ENCODE peak calls at places on chromosomes 1 and 21, in ten cellular contexts. L is fibroblast of mammary gland; G is SJSA1; C is psoas muscle; V is cardiac fibroblast; X is NB4; J is HL-60; M is ovary; A is naive thymus-derived CD4-positive, alpha-beta T cell; S is fibroblast of pulmonary artery. U is an unnamed sample.

GRCh38 chr1:225963735-225964530 is 22.9 kb upstream of the LEFTY2 start:
- DNase-seq in G (no peak), S (no peak), A (no peak), J (no peak), V (peak), L (peak), X (no peak), M (no peak), C (no peak), U (no peak)

GRCh38 chr1:24009406-24009805 is 29.3 kb upstream of the SRSF10 start:
- DNase-seq in X (no peak), V (peak), J (no peak), M (no peak), A (no peak), S (peak), G (no peak), C (no peak), L (peak), U (peak)

GRCh38 chr1:56099766-56100165 is 479.6 kb downstream of the PLPP3 start:
- DNase-seq in X (no peak), G (no peak), M (no peak), S (peak), L (peak), A (no peak), V (no peak), J (no peak), C (no peak), U (no peak)

GRCh38 chr1:22313321-22313720 is 138.3 kb upstream of the ZBTB40 start:
- DNase-seq in X (no peak), V (no peak), M (no peak), L (no peak), C (no peak), S (no peak), A (no peak), G (peak), J (no peak), U (no peak)

GRCh38 chr1:93081716-93082115 is 2.6 kb downstream of the MTF2 start:
- DNase-seq in J (no peak), V (peak), L (peak), C (no peak), G (no peak), S (peak), M (no peak), X (peak), A (no peak), U (peak)

GRCh38 chr1:63023637-63024036 is 239.7 kb downstream of the ATG4C start:
- DNase-seq in S (no peak), X (no peak), G (no peak), V (no peak), M (no peak), J (no peak), L (no peak), A (no peak), C (no peak), U (no peak)

GRCh38 chr21:45525910-45526306 is 16.3 kb downstream of the SLC19A1 start:
- DNase-seq in L (no peak), A (no peak), G (no peak), V (no peak), C (peak), X (no peak), S (no peak), J (no peak), M (peak), U (no peak)

GRCh38 chr1:2115922-2116341 is 65.7 kb downstream of the PRKCZ start:
- DNase-seq in J (no peak), X (no peak), V (no peak), S (no peak), A (no peak), C (no peak), G (no peak), L (no peak), M (no peak), U (peak)

GRCh38 chr1:215277537-215277936 is 195.0 kb downstream of the KCNK2 start:
- DNase-seq in L (peak), J (no peak), M (no peak), S (peak), V (peak), G (no peak), A (no peak), C (no peak), X (no peak), U (peak)

GRCh38 chr1:162649606-162650005 is 17.3 kb downstream of the DDR2 start:
- DNase-seq in A (no peak), S (no peak), L (peak), M (no peak), C (no peak), X (no peak), V (no peak), J (no peak), G (no peak), U (peak)

GRCh38 chr1:36951761-36952160 is 82.6 kb downstream of the GRIK3 start:
- DNase-seq in G (no peak), L (no peak), M (no peak), S (no peak), X (no peak), V (no peak), A (no peak), J (no peak), C (no peak), U (no peak)

GRCh38 chr21:16541366-16541765 is 811.6 kb downstream of the USP25 start:
- DNase-seq in L (peak), X (no peak), C (no peak), A (no peak), S (no peak), V (peak), G (no peak), J (no peak), M (no peak), U (no peak)

GRCh38 chr21:45256021-45256911 is 31.4 kb downstream of the POFUT2 start:
- DNase-seq in S (no peak), A (no peak), M (no peak), L (no peak), V (no peak), C (peak), J (no peak), X (peak), G (peak), U (no peak)

GRCh38 chr1:31869473-31869872 is 53.7 kb upstream of the SPOCD1 start:
- DNase-seq in J (no peak), L (no peak), S (no peak), C (no peak), V (no peak), G (no peak), M (no peak), A (no peak), X (peak), U (no peak)

GRCh38 chr1:151047591-151047924 is at the start of gene C1orf56:
- DNase-seq in G (peak), J (no peak), L (peak), S (peak), V (peak), C (peak), M (peak), A (peak), X (peak), U (peak)

GRCh38 chr1:212487286-212487685 is 54.6 kb downstream of the NENF start:
- DNase-seq in L (no peak), S (no peak), A (no peak), G (no peak), X (no peak), J (no peak), V (no peak), C (no peak), M (no peak), U (no peak)

GRCh38 chr1:197761654-197762053 is 13.6 kb downstream of the DENND1B start:
- DNase-seq in C (no peak), L (no peak), M (no peak), V (no peak), G (no peak), X (peak), J (no peak), A (no peak), S (no peak), U (no peak)

DNA sequence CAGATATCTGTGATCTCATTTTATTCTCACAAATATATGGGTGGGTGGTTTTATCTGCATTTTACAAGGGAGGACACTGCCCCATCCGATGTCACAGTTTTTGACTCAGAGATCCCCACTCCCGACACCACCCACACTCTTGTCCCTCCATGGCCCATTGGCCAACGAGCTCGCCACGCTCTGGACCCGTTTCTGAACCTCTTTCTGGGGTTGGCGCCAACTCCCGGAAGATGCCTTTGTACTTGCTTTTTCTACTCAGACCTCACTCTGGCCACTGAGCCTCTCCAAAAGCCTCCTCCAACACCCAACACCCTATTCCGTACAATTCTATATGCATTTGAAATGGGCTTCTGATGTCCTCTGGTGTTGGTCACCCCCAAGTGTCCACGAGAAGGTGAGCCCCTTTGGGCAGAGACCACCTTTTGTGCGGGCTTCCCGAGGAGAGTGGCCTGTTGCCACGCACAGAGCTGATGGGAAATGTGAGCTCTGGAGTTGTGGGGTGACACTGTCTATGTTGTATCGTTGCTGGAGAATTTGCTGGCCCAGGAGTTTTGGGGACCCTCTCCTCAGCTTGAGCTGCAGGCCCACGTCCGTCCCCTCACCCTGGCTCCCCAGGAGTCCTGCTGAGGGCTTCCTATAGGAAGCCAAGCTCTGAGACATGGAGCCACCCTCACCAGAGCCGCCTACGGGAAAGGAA is 366.9 kb upstream of the VAMP3 start:
- DNase-seq in S (no peak), M (peak), G (peak), L (no peak), V (no peak), X (no peak), J (no peak), A (no peak), C (no peak), U (no peak)
- H3K4me3 ChIP-seq in S (no peak), M (no peak), G (no peak), L (no peak), V (no peak), X (no peak), J (no peak), A (no peak), C (no peak), U (no peak)

DNA sequence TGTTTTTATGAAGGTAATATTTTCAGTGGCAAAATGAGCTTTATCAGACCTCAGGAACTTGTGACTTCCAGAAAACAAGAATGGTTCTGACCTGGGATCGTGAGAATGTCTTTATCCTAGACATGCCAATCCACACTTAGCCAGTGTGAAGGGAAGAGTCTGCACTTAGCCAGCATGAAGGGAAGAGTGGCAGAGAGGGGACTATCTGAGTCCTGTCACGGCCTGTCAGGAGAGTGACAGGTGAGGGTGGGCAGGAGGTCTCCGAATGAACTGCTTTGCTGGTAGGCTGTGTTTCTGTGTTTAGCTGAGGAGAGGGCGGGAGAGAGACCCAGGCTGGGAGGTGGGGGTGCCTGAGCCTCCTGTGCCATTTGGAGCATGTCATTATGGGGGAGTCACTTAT is 173.1 kb downstream of the KIF26B start:
- DNase-seq in C (no peak), X (no peak), V (no peak), J (no peak), M (no peak), A (no peak), L (no peak), G (no peak), S (no peak), U (no peak)
- H3K4me3 ChIP-seq in C (no peak), X (no peak), V (no peak), J (no peak), M (no peak), A (no peak), L (no peak), G (no peak), S (no peak), U (no peak)

GRCh38 chr1:110555807-110556470 is 37.0 kb upstream of the KCNA10 start:
- DNase-seq in G (no peak), A (no peak), J (no peak), X (no peak), C (peak), M (peak), S (peak), L (no peak), V (no peak), U (no peak)
- H3K4me3 ChIP-seq in G (no peak), A (no peak), J (no peak), X (no peak), C (peak), M (no peak), S (no peak), L (no peak), V (no peak), U (no peak)

DNA sequence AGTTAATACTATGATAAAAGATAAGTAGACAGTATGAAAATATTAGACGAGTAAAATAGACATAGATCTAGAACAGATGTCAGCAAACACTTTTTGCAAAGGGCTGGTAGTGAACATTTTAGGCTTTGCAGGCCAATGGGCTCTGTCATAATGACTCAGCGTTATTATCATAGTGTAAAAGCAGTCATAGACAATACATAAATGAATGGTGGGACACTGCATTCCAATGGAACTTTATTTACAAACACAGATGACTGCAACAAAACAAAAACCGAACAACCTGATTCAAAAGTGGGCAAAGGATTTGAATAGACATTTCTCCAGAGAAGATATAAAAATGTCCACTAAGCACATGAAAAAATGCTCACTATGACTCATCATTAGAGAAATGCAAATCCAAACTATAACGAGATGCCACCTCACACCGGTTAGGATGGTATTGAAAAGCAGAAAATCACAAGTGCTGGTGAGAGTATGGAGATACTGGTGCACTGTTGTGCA is 7.3 kb downstream of the GSTM5 start:
- DNase-seq in S (peak), C (no peak), X (peak), L (peak), G (no peak), J (no peak), A (no peak), M (no peak), V (peak), U (peak)
- H3K4me3 ChIP-seq in S (no peak), C (no peak), X (no peak), L (no peak), G (no peak), J (no peak), A (no peak), M (no peak), V (no peak), U (no peak)

GRCh38 chr1:67684526-67685066 is 405 bp upstream of the GADD45A start:
- DNase-seq in L (no peak), J (no peak), A (no peak), C (no peak), M (no peak), G (no peak), X (no peak), S (no peak), V (no peak), U (no peak)
- H3K4me3 ChIP-seq in L (peak), J (peak), A (peak), C (peak), M (peak), G (peak), X (no peak), S (peak), V (peak), U (peak)